ENCODE peak calls at places on chromosomes 11 and 22, in nine cellular contexts. S is hypothalamus; J is T-cell; A is NCI-H1930; B is BJ; C is hippocampal formation; I is activated CD4-positive, alpha-beta T cell treated with anti-CD3 and anti-CD28 coated beads for 24 hours; G is heart right ventricle; T is NCI-H1417. Z is an unnamed sample.

GRCh38 chr11:133669371-133670046 is 137.2 kb upstream of the OPCML start:
- DNase-seq in S (no peak), J (no peak), A (no peak), B (no peak), C (no peak), I (no peak), G (no peak), T (no peak), Z (no peak)

GRCh38 chr22:24176040-24176439 is 5.2 kb upstream of the SUSD2 start:
- DNase-seq in S (no peak), J (no peak), A (no peak), B (no peak), C (no peak), I (no peak), G (no peak), T (no peak), Z (no peak)

GRCh38 chr11:87892291-87892690 is 283.0 kb downstream of the RAB38 start:
- DNase-seq in S (no peak), J (no peak), A (no peak), B (no peak), C (no peak), I (no peak), G (no peak), T (no peak), Z (no peak)

GRCh38 chr22:36144886-36145541 is 15.5 kb downstream of the APOL3 start:
- DNase-seq in S (peak), J (no peak), A (no peak), B (no peak), C (peak), I (no peak), G (peak), T (no peak), Z (peak)

GRCh38 chr22:22032099-22032905 is 49.7 kb upstream of the TOP3B start:
- DNase-seq in S (no peak), J (no peak), A (no peak), B (no peak), C (no peak), I (no peak), G (no peak), T (no peak), Z (no peak)

GRCh38 chr11:61927501-61927900 is 10.1 kb upstream of the RAB3IL1 start:
- DNase-seq in S (no peak), J (no peak), A (no peak), B (no peak), C (no peak), I (no peak), G (no peak), T (no peak), Z (no peak)

GRCh38 chr11:69918231-69918937 is 99.2 kb upstream of the FGF3 start:
- DNase-seq in S (no peak), J (no peak), A (no peak), B (no peak), C (no peak), I (no peak), G (peak), T (no peak), Z (peak)

GRCh38 chr11:92820860-92821259 is 148.6 kb upstream of the MTNR1B start:
- DNase-seq in S (no peak), J (no peak), A (no peak), B (no peak), C (no peak), I (no peak), G (no peak), T (no peak), Z (no peak)

GRCh38 chr11:88508808-88509581 is 171.5 kb upstream of the CTSC start:
- DNase-seq in S (no peak), J (no peak), A (peak), B (no peak), C (no peak), I (peak), G (peak), T (peak), Z (peak)

GRCh38 chr11:5548440-5548839 is at the start of gene OR52H1:
- DNase-seq in S (no peak), J (no peak), A (no peak), B (no peak), C (no peak), I (no peak), G (no peak), T (no peak), Z (no peak)

GRCh38 chr11:93903989-93904388 is 53.6 kb upstream of the VSTM5 start:
- DNase-seq in S (no peak), J (no peak), A (peak), B (no peak), C (no peak), I (no peak), G (no peak), T (no peak), Z (no peak)

GRCh38 chr11:128890216-128890542 is 977 bp upstream of the KCNJ5 start:
- DNase-seq in S (no peak), J (no peak), A (no peak), B (no peak), C (no peak), I (no peak), G (no peak), T (no peak), Z (no peak)

GRCh38 chr11:120929090-120929489 is 94.8 kb upstream of the TBCEL start:
- DNase-seq in S (no peak), J (no peak), A (no peak), B (no peak), C (no peak), I (no peak), G (no peak), T (no peak), Z (no peak)

GRCh38 chr11:94866231-94866827 is 98.2 kb downstream of the AMOTL1 start:
- DNase-seq in S (no peak), J (no peak), A (no peak), B (no peak), C (no peak), I (no peak), G (no peak), T (no peak), Z (no peak)

GRCh38 chr11:61345170-61345610 is 12.2 kb downstream of the TKFC start:
- DNase-seq in S (no peak), J (no peak), A (no peak), B (no peak), C (no peak), I (no peak), G (no peak), T (no peak), Z (no peak)

GRCh38 chr11:103872748-103873147 is 163.7 kb upstream of the DDI1 start:
- DNase-seq in S (no peak), J (no peak), A (no peak), B (no peak), C (no peak), I (no peak), G (no peak), T (no peak), Z (no peak)

GRCh38 chr11:15035283-15035682 is 38.1 kb upstream of the CALCB start:
- DNase-seq in S (no peak), J (no peak), A (no peak), B (no peak), C (no peak), I (no peak), G (no peak), T (peak), Z (no peak)

GRCh38 chr22:19464546-19464945 is 14.4 kb downstream of the UFD1 start:
- DNase-seq in S (no peak), J (no peak), A (no peak), B (no peak), C (no peak), I (no peak), G (no peak), T (no peak), Z (no peak)

GRCh38 chr11:26777276-26777939 is 55.5 kb upstream of the SLC5A12 start:
- DNase-seq in S (no peak), J (no peak), A (no peak), B (no peak), C (no peak), I (no peak), G (no peak), T (no peak), Z (no peak)

Z was measured in aorta.